ENCODE peak calls at places on chromosomes 4 and X, in seven cellular contexts. U is kidney epithelial cell, F is IMR-90, M is left lung, Y is tibial artery, W is esophagus muscularis mucosa, A is mucosa of descending colon. N is an unnamed sample.
A peak's percentile ranks its signal among the peaks of the same experiment; 100 is the strongest.

GRCh38 chrX:39984191-39984956 is 113.4 kb downstream of the BCOR start:
- DNase-seq in W (no peak), M (no peak), F (peak; percentile 48), U (no peak), A (peak; percentile 45), Y (no peak), N (no peak)

GRCh38 chrX:13120017-13120416 is 75.6 kb upstream of the FAM9C start:
- DNase-seq in A (no peak), Y (peak; percentile 67), M (no peak), F (peak; percentile 53), W (no peak), U (no peak), N (no peak)

GRCh38 chrX:7115557-7115956 is 32.0 kb upstream of the STS start:
- DNase-seq in W (no peak), A (no peak), F (no peak), M (no peak), Y (no peak), U (no peak), N (no peak)

GRCh38 chr4:7186516-7187296 is 5.6 kb upstream of the SORCS2 start:
- DNase-seq in U (no peak), F (no peak), M (peak; percentile 20), A (no peak), W (no peak), Y (peak; percentile 32), N (no peak)

GRCh38 chrX:40637687-40638086 is 9.7 kb downstream of the CXorf38 start:
- DNase-seq in M (no peak), A (no peak), F (peak; percentile 44), U (no peak), Y (no peak), W (no peak), N (no peak)

GRCh38 chr4:121675715-121676114 is 21.1 kb downstream of the ANXA5 start:
- DNase-seq in W (no peak), M (no peak), A (no peak), F (peak; percentile 61), U (no peak), Y (no peak), N (no peak)

GRCh38 chr4:72567821-72568620 is 1.0 kb downstream of the ADAMTS3 start:
- DNase-seq in Y (peak; percentile 84), M (peak; percentile 83), F (peak; percentile 77), A (peak; percentile 38), W (peak; percentile 92), U (peak; percentile 72), N (peak; percentile 43)

GRCh38 chr4:65391814-65392213 is 278.5 kb downstream of the EPHA5 start:
- DNase-seq in U (no peak), Y (no peak), A (no peak), F (no peak), W (no peak), M (no peak), N (no peak)

GRCh38 chrX:46666831-46667230 is 92.1 kb downstream of the SLC9A7 start:
- DNase-seq in M (no peak), U (no peak), Y (no peak), F (peak; percentile 45), A (no peak), W (no peak), N (no peak)

GRCh38 chr4:36333303-36333877 is 52.0 kb downstream of the DTHD1 start:
- DNase-seq in W (no peak), A (no peak), Y (no peak), U (no peak), M (no peak), F (no peak), N (no peak)

GRCh38 chrX:288561-288991 is 7.4 kb downstream of the PLCXD1 start:
- DNase-seq in U (no peak), A (peak; percentile 20), M (peak; percentile 18), Y (no peak), W (no peak), F (no peak), N (no peak)

GRCh38 chr4:40547446-40548132 is 82.1 kb downstream of the RBM47 start:
- DNase-seq in W (no peak), M (no peak), U (no peak), Y (no peak), A (no peak), F (no peak), N (no peak)

GRCh38 chrX:39729834-39730670 is 367.7 kb downstream of the BCOR start:
- DNase-seq in M (no peak), Y (peak; percentile 69), F (no peak), A (no peak), W (no peak), U (no peak), N (peak; percentile 48)

GRCh38 chrX:72078411-72078810 is 53.3 kb downstream of the RTL5 start:
- DNase-seq in M (no peak), U (no peak), F (no peak), A (no peak), W (no peak), Y (no peak), N (no peak)

GRCh38 chrX:34770511-34770910 is 113.4 kb upstream of the TMEM47 start:
- DNase-seq in W (no peak), Y (no peak), M (no peak), F (no peak), U (no peak), A (no peak), N (no peak)

GRCh38 chrX:105821471-105822081 is 763 bp upstream of the NRK start:
- DNase-seq in A (no peak), F (peak; percentile 45), U (peak; percentile 26), Y (peak; percentile 39), W (no peak), M (peak; percentile 33), N (peak; percentile 16)

GRCh38 chrX:130738638-130739195 is 164.3 kb downstream of the ENOX2 start:
- DNase-seq in F (no peak), Y (no peak), W (no peak), M (no peak), U (no peak), A (no peak), N (no peak)

GRCh38 chr4:52199574-52200338 is 148.7 kb downstream of the SPATA18 start:
- DNase-seq in F (peak; percentile 7), U (no peak), W (no peak), A (no peak), Y (no peak), M (no peak), N (no peak)

GRCh38 chr4:139934786-139935330 is 219.1 kb downstream of the MAML3 start:
- DNase-seq in F (no peak), A (no peak), M (no peak), Y (no peak), W (no peak), U (no peak), N (no peak)

GRCh38 chr4:6530964-6531363 is 44.0 kb upstream of the MAN2B2 start:
- DNase-seq in A (no peak), W (no peak), Y (no peak), M (no peak), F (no peak), U (no peak), N (no peak)

GRCh38 chrX:106742831-106743230 is 16.3 kb downstream of the RNF128 start:
- DNase-seq in M (no peak), U (no peak), A (no peak), W (no peak), Y (no peak), F (peak; percentile 7), N (no peak)

GRCh38 chrX:102712216-102712966 is at the start of gene GPRASP2:
- DNase-seq in F (no peak), Y (peak; percentile 78), U (no peak), W (no peak), M (peak; percentile 47), A (peak; percentile 58), N (peak; percentile 38)

GRCh38 chr4:158166701-158167100 is 6.1 kb downstream of the GASK1B start:
- DNase-seq in W (no peak), U (no peak), F (no peak), A (no peak), Y (no peak), M (no peak), N (no peak)

GRCh38 chrX:141975839-141976238 is 72.1 kb downstream of the MAGEC1 start:
- DNase-seq in A (no peak), F (no peak), U (no peak), M (no peak), Y (no peak), W (no peak), N (no peak)

GRCh38 chr4:86653237-86653865 is 59.2 kb downstream of the PTPN13 start:
- DNase-seq in A (no peak), W (no peak), M (no peak), Y (no peak), U (no peak), F (no peak), N (no peak)

GRCh38 chr4:42484630-42485029 is 87.3 kb downstream of the SHISA3 start:
- DNase-seq in U (no peak), F (no peak), Y (no peak), A (no peak), M (no peak), W (no peak), N (no peak)
- TF ChIP-seq CTCF in U (no peak), F (no peak), Y (no peak), A (no peak), M (no peak), W (no peak), N (no peak)

GRCh38 chr4:77358315-77358928 is 201.4 kb downstream of the CCNG2 start:
- DNase-seq in U (peak; percentile 2), Y (no peak), W (no peak), F (peak; percentile 40), A (no peak), M (no peak), N (peak; percentile 3)
- TF ChIP-seq CTCF in U (peak; percentile 67), Y (peak; percentile 42), W (peak; percentile 41), F (peak; percentile 61), A (peak; percentile 15), M (peak; percentile 45), N (peak; percentile 73)

GRCh38 chr4:67545199-67545995 is at the start of gene CENPC:
- DNase-seq in A (peak; percentile 95), M (peak; percentile 97), W (peak; percentile 99), F (peak; percentile 97), Y (peak; percentile 98), U (peak; percentile 91), N (peak; percentile 89)

GRCh38 chr4:67550491-67551256 is 5.4 kb upstream of the CENPC start:
- DNase-seq in F (no peak), W (no peak), A (no peak), U (no peak), Y (no peak), M (no peak), N (no peak)

GRCh38 chr4:67545996-67546356 is 673 bp upstream of the CENPC start:
- DNase-seq in Y (no peak), M (no peak), F (no peak), A (no peak), U (no peak), W (no peak), N (no peak)

GRCh38 chr4:67549123-67549522 is 3.8 kb upstream of the CENPC start:
- DNase-seq in F (no peak), A (no peak), W (no peak), Y (no peak), M (no peak), U (no peak), N (no peak)

GRCh38 chr4:67546971-67547370 is 1.7 kb upstream of the CENPC start:
- DNase-seq in U (no peak), A (no peak), W (no peak), F (no peak), M (no peak), Y (no peak), N (no peak)
- TF ChIP-seq CTCF in U (no peak), A (no peak), W (no peak), F (no peak), M (no peak), Y (no peak), N (no peak)

DNA sequence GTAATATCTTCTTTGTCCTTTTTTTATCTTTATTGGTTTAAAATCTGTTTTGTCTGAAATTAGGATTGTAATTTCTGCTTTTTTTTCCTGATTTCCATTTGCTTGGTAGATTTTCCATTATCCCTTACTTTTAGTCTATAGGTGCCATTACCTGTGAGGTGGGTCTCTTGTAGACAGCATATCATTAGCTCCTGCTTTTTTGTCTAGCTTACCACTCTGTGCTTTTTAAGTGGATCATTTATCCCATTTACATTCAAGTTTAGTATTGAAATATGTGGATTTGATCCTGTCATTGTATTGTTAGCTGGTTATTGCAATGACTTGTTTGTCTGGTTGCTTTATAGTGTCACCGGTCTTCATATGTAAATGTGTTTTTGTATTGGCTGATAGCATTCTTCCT is 958.6 kb upstream of the SLIT2 start:
- DNase-seq in M (no peak), A (no peak), U (no peak), Y (no peak), W (no peak), F (no peak), N (no peak)
- TF ChIP-seq CTCF in M (no peak), A (no peak), U (no peak), Y (no peak), W (no peak), F (no peak), N (no peak)